ENCODE peak calls at places on chromosomes 13 and 19, in six cellular contexts. One of them, this sample, is unnamed.
A peak's percentile ranks its signal among the peaks of the same experiment; 100 is the strongest.

GRCh38 chr13:114077938-114078335 is 54.5 kb downstream of the RASA3 start:
- DNase-seq in ascending aorta: peak; percentile 63
- DNase-seq in fibroblast of lung: peak; percentile 48
- DNase-seq in activated CD8-positive, alpha-beta memory T cell treated with anti-CD3 and anti-CD28 coated beads for 4 hours: no peak
- DNase-seq in GM10248: no peak
- DNase-seq in RPMI8226: no peak
- DNase-seq in this sample: no peak

GRCh38 chr13:99265162-99265822 is 7.1 kb upstream of the GPR18 start:
- DNase-seq in ascending aorta: no peak
- DNase-seq in fibroblast of lung: no peak
- DNase-seq in activated CD8-positive, alpha-beta memory T cell treated with anti-CD3 and anti-CD28 coated beads for 4 hours: no peak
- DNase-seq in GM10248: no peak
- DNase-seq in RPMI8226: no peak
- DNase-seq in this sample: no peak

GRCh38 chr13:97380696-97381095 is 53.3 kb upstream of the RAP2A start:
- DNase-seq in ascending aorta: no peak
- DNase-seq in fibroblast of lung: no peak
- DNase-seq in activated CD8-positive, alpha-beta memory T cell treated with anti-CD3 and anti-CD28 coated beads for 4 hours: no peak
- DNase-seq in GM10248: no peak
- DNase-seq in RPMI8226: no peak
- DNase-seq in this sample: no peak

GRCh38 chr13:27481766-27482165 is 31.4 kb upstream of the MTIF3 start:
- DNase-seq in ascending aorta: peak; percentile 63
- DNase-seq in fibroblast of lung: peak; percentile 27
- DNase-seq in activated CD8-positive, alpha-beta memory T cell treated with anti-CD3 and anti-CD28 coated beads for 4 hours: no peak
- DNase-seq in GM10248: no peak
- DNase-seq in RPMI8226: peak; percentile 37
- DNase-seq in this sample: peak; percentile 3

GRCh38 chr13:58879114-58879513 is 1247.6 kb downstream of the PCDH17 start:
- DNase-seq in ascending aorta: no peak
- DNase-seq in fibroblast of lung: no peak
- DNase-seq in activated CD8-positive, alpha-beta memory T cell treated with anti-CD3 and anti-CD28 coated beads for 4 hours: no peak
- DNase-seq in GM10248: no peak
- DNase-seq in RPMI8226: no peak
- DNase-seq in this sample: no peak

GRCh38 chr19:51097166-51097736 is 11.0 kb downstream of the CTU1 start:
- DNase-seq in ascending aorta: no peak
- DNase-seq in fibroblast of lung: peak; percentile 51
- DNase-seq in activated CD8-positive, alpha-beta memory T cell treated with anti-CD3 and anti-CD28 coated beads for 4 hours: peak; percentile 48
- DNase-seq in GM10248: peak; percentile 81
- DNase-seq in RPMI8226: peak; percentile 66
- DNase-seq in this sample: peak; percentile 48

GRCh38 chr19:29855771-29856510 is 44.1 kb downstream of the CCNE1 start:
- DNase-seq in ascending aorta: no peak
- DNase-seq in fibroblast of lung: no peak
- DNase-seq in activated CD8-positive, alpha-beta memory T cell treated with anti-CD3 and anti-CD28 coated beads for 4 hours: no peak
- DNase-seq in GM10248: no peak
- DNase-seq in RPMI8226: no peak
- DNase-seq in this sample: no peak

GRCh38 chr13:101942038-101942437 is 459.8 kb downstream of the FGF14 start:
- DNase-seq in ascending aorta: no peak
- DNase-seq in fibroblast of lung: peak; percentile 59
- DNase-seq in activated CD8-positive, alpha-beta memory T cell treated with anti-CD3 and anti-CD28 coated beads for 4 hours: no peak
- DNase-seq in GM10248: no peak
- DNase-seq in RPMI8226: no peak
- DNase-seq in this sample: no peak

GRCh38 chr19:3186377-3186688 is 603 bp downstream of the NCLN start:
- DNase-seq in ascending aorta: no peak
- DNase-seq in fibroblast of lung: no peak
- DNase-seq in activated CD8-positive, alpha-beta memory T cell treated with anti-CD3 and anti-CD28 coated beads for 4 hours: no peak
- DNase-seq in GM10248: no peak
- DNase-seq in RPMI8226: no peak
- DNase-seq in this sample: no peak

GRCh38 chr13:50914848-50915247 is 5.3 kb downstream of the RNASEH2B start:
- DNase-seq in ascending aorta: no peak
- DNase-seq in fibroblast of lung: no peak
- DNase-seq in activated CD8-positive, alpha-beta memory T cell treated with anti-CD3 and anti-CD28 coated beads for 4 hours: no peak
- DNase-seq in GM10248: no peak
- DNase-seq in RPMI8226: no peak
- DNase-seq in this sample: no peak

GRCh38 chr13:107669356-107669755 is 546.0 kb downstream of the LIG4 start:
- DNase-seq in ascending aorta: no peak
- DNase-seq in fibroblast of lung: no peak
- DNase-seq in activated CD8-positive, alpha-beta memory T cell treated with anti-CD3 and anti-CD28 coated beads for 4 hours: no peak
- DNase-seq in GM10248: no peak
- DNase-seq in RPMI8226: no peak
- DNase-seq in this sample: no peak

GRCh38 chr13:27619711-27620376 is 485 bp downstream of the LNX2 start:
- DNase-seq in ascending aorta: peak; percentile 71
- DNase-seq in fibroblast of lung: peak; percentile 29
- DNase-seq in activated CD8-positive, alpha-beta memory T cell treated with anti-CD3 and anti-CD28 coated beads for 4 hours: no peak
- DNase-seq in GM10248: peak; percentile 58
- DNase-seq in RPMI8226: peak; percentile 58
- DNase-seq in this sample: peak; percentile 8

GRCh38 chr19:7417671-7418324 is 69.1 kb downstream of the ARHGEF18 start:
- DNase-seq in ascending aorta: no peak
- DNase-seq in fibroblast of lung: no peak
- DNase-seq in activated CD8-positive, alpha-beta memory T cell treated with anti-CD3 and anti-CD28 coated beads for 4 hours: no peak
- DNase-seq in GM10248: no peak
- DNase-seq in RPMI8226: no peak
- DNase-seq in this sample: no peak

GRCh38 chr13:113354831-113355610 is 8.9 kb downstream of the GRTP1 start:
- DNase-seq in ascending aorta: no peak
- DNase-seq in fibroblast of lung: no peak
- DNase-seq in activated CD8-positive, alpha-beta memory T cell treated with anti-CD3 and anti-CD28 coated beads for 4 hours: no peak
- DNase-seq in GM10248: no peak
- DNase-seq in RPMI8226: no peak
- DNase-seq in this sample: no peak

GRCh38 chr13:29850213-29850898 is at the start of gene UBL3:
- DNase-seq in ascending aorta: peak; percentile 98
- DNase-seq in fibroblast of lung: peak; percentile 95
- DNase-seq in activated CD8-positive, alpha-beta memory T cell treated with anti-CD3 and anti-CD28 coated beads for 4 hours: peak; percentile 91
- DNase-seq in GM10248: peak; percentile 97
- DNase-seq in RPMI8226: peak; percentile 90
- DNase-seq in this sample: peak; percentile 92

GRCh38 chr13:32897296-32897695 is 118.9 kb upstream of the KL start:
- DNase-seq in ascending aorta: no peak
- DNase-seq in fibroblast of lung: no peak
- DNase-seq in activated CD8-positive, alpha-beta memory T cell treated with anti-CD3 and anti-CD28 coated beads for 4 hours: no peak
- DNase-seq in GM10248: no peak
- DNase-seq in RPMI8226: no peak
- DNase-seq in this sample: no peak

GRCh38 chr13:24264976-24265375 is 44.4 kb upstream of the C1QTNF9 start:
- DNase-seq in ascending aorta: no peak
- DNase-seq in fibroblast of lung: no peak
- DNase-seq in activated CD8-positive, alpha-beta memory T cell treated with anti-CD3 and anti-CD28 coated beads for 4 hours: peak; percentile 47
- DNase-seq in GM10248: no peak
- DNase-seq in RPMI8226: no peak
- DNase-seq in this sample: peak; percentile 74

GRCh38 chr19:33447336-33448158 is 74.0 kb downstream of the CEBPG start:
- DNase-seq in ascending aorta: no peak
- DNase-seq in fibroblast of lung: no peak
- DNase-seq in activated CD8-positive, alpha-beta memory T cell treated with anti-CD3 and anti-CD28 coated beads for 4 hours: no peak
- DNase-seq in GM10248: no peak
- DNase-seq in RPMI8226: no peak
- DNase-seq in this sample: no peak

GRCh38 chr19:40933025-40933424 is 51.0 kb upstream of the CYP2A7 start:
- DNase-seq in ascending aorta: no peak
- DNase-seq in fibroblast of lung: no peak
- DNase-seq in activated CD8-positive, alpha-beta memory T cell treated with anti-CD3 and anti-CD28 coated beads for 4 hours: no peak
- DNase-seq in GM10248: no peak
- DNase-seq in RPMI8226: no peak
- DNase-seq in this sample: no peak

GRCh38 chr13:99892189-99892588 is 79.4 kb downstream of the ZIC5 start:
- DNase-seq in ascending aorta: no peak
- DNase-seq in fibroblast of lung: no peak
- DNase-seq in activated CD8-positive, alpha-beta memory T cell treated with anti-CD3 and anti-CD28 coated beads for 4 hours: no peak
- DNase-seq in GM10248: no peak
- DNase-seq in RPMI8226: no peak
- DNase-seq in this sample: no peak

GRCh38 chr13:99577934-99578917 is 77.0 kb downstream of the TM9SF2 start:
- DNase-seq in ascending aorta: no peak
- DNase-seq in fibroblast of lung: peak; percentile 34
- DNase-seq in activated CD8-positive, alpha-beta memory T cell treated with anti-CD3 and anti-CD28 coated beads for 4 hours: no peak
- DNase-seq in GM10248: no peak
- DNase-seq in RPMI8226: peak; percentile 23
- DNase-seq in this sample: no peak

GRCh38 chr13:38090913-38091312 is 221.3 kb upstream of the TRPC4 start:
- DNase-seq in ascending aorta: no peak
- DNase-seq in fibroblast of lung: no peak
- DNase-seq in activated CD8-positive, alpha-beta memory T cell treated with anti-CD3 and anti-CD28 coated beads for 4 hours: no peak
- DNase-seq in GM10248: no peak
- DNase-seq in RPMI8226: no peak
- DNase-seq in this sample: no peak

This sample was measured in T follicular helper cell.